ENCODE peak calls at places on chromosomes 1 and 21, in four cellular contexts. One of them, this sample, is unnamed.
A peak's percentile ranks its signal among the peaks of the same experiment; 100 is the strongest.

GRCh38 chr1:33012165-33012564 is 24.5 kb downstream of the AK2 start:
- DNase-seq in CD8-positive, alpha-beta memory T cell: no peak
- DNase-seq in body of pancreas: no peak
- DNase-seq in esophagus muscularis mucosa: no peak
- DNase-seq in this sample: no peak

GRCh38 chr1:225425211-225425786 is 2.5 kb downstream of the LBR start:
- DNase-seq in esophagus muscularis mucosa: no peak
- DNase-seq in body of pancreas: no peak
- DNase-seq in CD8-positive, alpha-beta memory T cell: no peak
- DNase-seq in this sample: no peak

GRCh38 chr1:198359024-198359653 is 181.3 kb downstream of the ATP6V1G3 start:
- DNase-seq in body of pancreas: no peak
- DNase-seq in CD8-positive, alpha-beta memory T cell: no peak
- DNase-seq in esophagus muscularis mucosa: no peak
- DNase-seq in this sample: no peak

GRCh38 chr1:53258216-53258615 is 19.9 kb upstream of the MAGOH start:
- DNase-seq in CD8-positive, alpha-beta memory T cell: no peak
- DNase-seq in esophagus muscularis mucosa: no peak
- DNase-seq in body of pancreas: no peak
- DNase-seq in this sample: no peak

GRCh38 chr1:44057293-44057692 is 26.0 kb upstream of the SLC6A9 start:
- DNase-seq in body of pancreas: no peak
- DNase-seq in esophagus muscularis mucosa: no peak
- DNase-seq in CD8-positive, alpha-beta memory T cell: no peak
- DNase-seq in this sample: no peak

GRCh38 chr1:156135930-156136871 is 17.2 kb upstream of the SEMA4A start:
- DNase-seq in body of pancreas: no peak
- DNase-seq in esophagus muscularis mucosa: no peak
- DNase-seq in CD8-positive, alpha-beta memory T cell: no peak
- DNase-seq in this sample: no peak

GRCh38 chr1:65265296-65266271 is 43.8 kb upstream of the DNAJC6 start:
- DNase-seq in body of pancreas: peak; percentile 44
- DNase-seq in esophagus muscularis mucosa: peak; percentile 83
- DNase-seq in CD8-positive, alpha-beta memory T cell: peak; percentile 57
- DNase-seq in this sample: no peak

GRCh38 chr21:45354970-45355369 is 50.0 kb upstream of the COL18A1 start:
- DNase-seq in CD8-positive, alpha-beta memory T cell: no peak
- DNase-seq in esophagus muscularis mucosa: no peak
- DNase-seq in body of pancreas: no peak
- DNase-seq in this sample: no peak

GRCh38 chr1:187091666-187092065 is 262.9 kb downstream of the PLA2G4A start:
- DNase-seq in esophagus muscularis mucosa: no peak
- DNase-seq in body of pancreas: no peak
- DNase-seq in CD8-positive, alpha-beta memory T cell: no peak
- DNase-seq in this sample: no peak

GRCh38 chr1:226646026-226646869 is 92.8 kb downstream of the ITPKB start:
- DNase-seq in body of pancreas: no peak
- DNase-seq in esophagus muscularis mucosa: no peak
- DNase-seq in CD8-positive, alpha-beta memory T cell: no peak
- DNase-seq in this sample: no peak

GRCh38 chr21:37008705-37009104 is 2.2 kb downstream of the RIPPLY3 start:
- DNase-seq in body of pancreas: peak; percentile 7
- DNase-seq in CD8-positive, alpha-beta memory T cell: no peak
- DNase-seq in esophagus muscularis mucosa: no peak
- DNase-seq in this sample: no peak

GRCh38 chr1:66288048-66288447 is 245.9 kb upstream of the SGIP1 start:
- DNase-seq in CD8-positive, alpha-beta memory T cell: no peak
- DNase-seq in esophagus muscularis mucosa: no peak
- DNase-seq in body of pancreas: no peak
- DNase-seq in this sample: no peak

GRCh38 chr1:151596166-151596933 is 15.5 kb upstream of the SNX27 start:
- DNase-seq in body of pancreas: peak; percentile 72
- DNase-seq in CD8-positive, alpha-beta memory T cell: no peak
- DNase-seq in esophagus muscularis mucosa: no peak
- DNase-seq in this sample: no peak

GRCh38 chr1:175511496-175511895 is 231.9 kb downstream of the TNR start:
- DNase-seq in body of pancreas: no peak
- DNase-seq in esophagus muscularis mucosa: no peak
- DNase-seq in CD8-positive, alpha-beta memory T cell: no peak
- DNase-seq in this sample: no peak

GRCh38 chr1:97996880-97997279 is 76.0 kb upstream of the DPYD start:
- DNase-seq in body of pancreas: no peak
- DNase-seq in esophagus muscularis mucosa: no peak
- DNase-seq in CD8-positive, alpha-beta memory T cell: no peak
- DNase-seq in this sample: no peak

GRCh38 chr1:222021124-222021523 is 279.2 kb upstream of the DUSP10 start:
- DNase-seq in esophagus muscularis mucosa: peak; percentile 55
- DNase-seq in CD8-positive, alpha-beta memory T cell: no peak
- DNase-seq in body of pancreas: no peak
- DNase-seq in this sample: no peak

GRCh38 chr1:167430134-167430848 is 88.0 kb downstream of the CD247 start:
- DNase-seq in esophagus muscularis mucosa: no peak
- DNase-seq in CD8-positive, alpha-beta memory T cell: no peak
- DNase-seq in body of pancreas: no peak
- DNase-seq in this sample: no peak

GRCh38 chr1:43077273-43077672 is 94.8 kb downstream of the EBNA1BP2 start:
- DNase-seq in esophagus muscularis mucosa: no peak
- DNase-seq in CD8-positive, alpha-beta memory T cell: no peak
- DNase-seq in body of pancreas: no peak
- DNase-seq in this sample: no peak

GRCh38 chr1:27862671-27863551 is 9.4 kb upstream of the THEMIS2 start:
- DNase-seq in CD8-positive, alpha-beta memory T cell: no peak
- DNase-seq in esophagus muscularis mucosa: no peak
- DNase-seq in body of pancreas: peak; percentile 85
- DNase-seq in this sample: no peak

GRCh38 chr1:178096421-178096820 is 2.5 kb downstream of the RASAL2 start:
- DNase-seq in CD8-positive, alpha-beta memory T cell: no peak
- DNase-seq in esophagus muscularis mucosa: no peak
- DNase-seq in body of pancreas: no peak
- DNase-seq in this sample: no peak

GRCh38 chr1:238052496-238053266 is 162.0 kb upstream of the ZP4 start:
- DNase-seq in esophagus muscularis mucosa: no peak
- DNase-seq in body of pancreas: no peak
- DNase-seq in CD8-positive, alpha-beta memory T cell: no peak
- DNase-seq in this sample: no peak
- H3K9me3 ChIP-seq in esophagus muscularis mucosa: no peaks in the 10 kb centered on the region
- H3K9me3 ChIP-seq in body of pancreas: no peaks in the 10 kb centered on the region
- H3K9me3 ChIP-seq in CD8-positive, alpha-beta memory T cell: no peaks in the 10 kb centered on the region
- H3K9me3 ChIP-seq in this sample: no peaks in the 10 kb centered on the region

GRCh38 chr1:227654431-227654830 is 80.7 kb downstream of the JMJD4 start:
- DNase-seq in body of pancreas: no peak
- DNase-seq in esophagus muscularis mucosa: no peak
- DNase-seq in CD8-positive, alpha-beta memory T cell: no peak
- DNase-seq in this sample: no peak
- H3K9me3 ChIP-seq in body of pancreas: no peaks in the 10 kb centered on the region
- H3K9me3 ChIP-seq in esophagus muscularis mucosa: peaks cover 100% of the 10 kb centered on the region
- H3K9me3 ChIP-seq in CD8-positive, alpha-beta memory T cell: peaks cover 60% of the 10 kb centered on the region
- H3K9me3 ChIP-seq in this sample: peaks cover 99% of the 10 kb centered on the region

DNA sequence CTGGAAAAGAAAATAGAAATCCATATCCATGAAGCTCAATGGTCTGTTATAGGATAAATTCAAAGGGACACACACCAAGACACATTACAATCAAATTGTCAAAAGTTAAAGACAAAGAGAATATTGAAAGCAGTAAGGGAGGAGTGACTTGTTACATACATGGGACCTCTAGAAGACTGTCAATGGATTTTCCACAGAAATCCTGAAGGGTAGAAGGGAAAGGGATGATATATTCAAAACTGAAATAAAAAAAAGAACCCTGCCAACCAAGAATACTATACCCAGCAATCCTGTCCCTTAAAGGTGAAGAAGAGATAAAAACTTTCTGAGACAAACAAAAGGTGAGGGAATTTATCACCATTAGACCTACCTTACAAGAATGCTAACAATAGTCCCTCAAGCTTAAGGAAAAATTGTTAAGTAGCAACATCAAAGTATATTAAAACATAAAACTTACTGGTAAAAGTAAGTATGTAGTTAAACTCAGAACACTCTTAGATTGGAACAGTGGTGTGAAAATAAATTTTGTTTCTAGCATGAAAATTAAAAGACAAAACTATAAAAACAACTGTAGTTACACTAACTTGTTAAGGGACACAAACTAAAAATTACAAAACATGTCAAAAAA is 103.2 kb upstream of the APP start:
- DNase-seq in esophagus muscularis mucosa: no peak
- DNase-seq in body of pancreas: no peak
- DNase-seq in CD8-positive, alpha-beta memory T cell: no peak
- DNase-seq in this sample: no peak
- H3K9me3 ChIP-seq in esophagus muscularis mucosa: peaks cover 39% of the 10 kb centered on the region
- H3K9me3 ChIP-seq in body of pancreas: no peaks in the 10 kb centered on the region
- H3K9me3 ChIP-seq in CD8-positive, alpha-beta memory T cell: no peaks in the 10 kb centered on the region
- H3K9me3 ChIP-seq in this sample: peaks cover 39% of the 10 kb centered on the region

DNA sequence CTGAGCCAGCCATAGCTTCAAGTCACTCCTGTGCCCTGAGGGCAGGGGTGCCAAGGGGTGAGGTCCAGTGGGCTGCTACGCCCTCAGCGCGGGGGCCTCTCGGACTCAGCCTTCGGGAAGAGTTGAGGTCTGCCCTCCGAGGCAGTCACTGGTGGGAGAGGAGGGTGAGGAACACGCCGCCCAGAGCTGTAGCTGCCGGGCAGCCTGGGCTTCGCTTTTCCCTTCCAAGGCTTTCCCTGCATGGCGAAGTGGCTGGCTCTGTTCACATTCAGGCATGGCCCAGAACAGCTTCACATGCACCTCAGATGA is 43.0 kb upstream of the C1orf174 start:
- DNase-seq in esophagus muscularis mucosa: no peak
- DNase-seq in body of pancreas: no peak
- DNase-seq in CD8-positive, alpha-beta memory T cell: no peak
- DNase-seq in this sample: no peak
- H3K9me3 ChIP-seq in esophagus muscularis mucosa: no peaks in the 10 kb centered on the region
- H3K9me3 ChIP-seq in body of pancreas: no peaks in the 10 kb centered on the region
- H3K9me3 ChIP-seq in CD8-positive, alpha-beta memory T cell: no peaks in the 10 kb centered on the region
- H3K9me3 ChIP-seq in this sample: no peaks in the 10 kb centered on the region